ENCODE peak calls at places on chromosomes 1 and 21, in ten cellular contexts. D is GM23248; F is neural progenitor cell; H is heart left ventricle; E is ovary; K is CD8-positive, alpha-beta T cell; G is AG04450; L is fibroblast of the aortic adventitia; R is tibial artery; B is tibial nerve. Z is an unnamed sample.

GRCh38 chr1:215526147-215526845 is 40.8 kb upstream of the KCTD3 start:
- DNase-seq in D (peak), F (peak), H (no peak), E (no peak), K (no peak), G (peak), L (peak), R (no peak), B (no peak), Z (peak)

GRCh38 chr1:183227963-183228649 is 42.0 kb downstream of the LAMC2 start:
- DNase-seq in D (peak), F (peak), H (peak), E (no peak), K (no peak), G (no peak), L (peak), R (no peak), B (peak), Z (peak)

GRCh38 chr1:41479000-41479807 is 5.3 kb downstream of the EDN2 start:
- DNase-seq in D (peak), F (no peak), H (peak), E (peak), K (no peak), G (no peak), L (peak), R (peak), B (no peak), Z (no peak)

GRCh38 chr1:230277201-230277771 is 148.8 kb downstream of the PGBD5 start:
- DNase-seq in D (no peak), F (peak), H (no peak), E (no peak), K (no peak), G (no peak), L (no peak), R (peak), B (no peak), Z (peak)

GRCh38 chr1:212628056-212628455 is 19.5 kb downstream of the ATF3 start:
- DNase-seq in D (no peak), F (no peak), H (no peak), E (no peak), K (no peak), G (no peak), L (no peak), R (no peak), B (no peak), Z (peak)

GRCh38 chr1:16017461-16018303 is at the start of gene HSPB7:
- DNase-seq in D (peak), F (peak), H (peak), E (peak), K (no peak), G (no peak), L (peak), R (peak), B (peak), Z (peak)

GRCh38 chr1:89757532-89757931 is 63.3 kb upstream of the LRRC8D start:
- DNase-seq in D (no peak), F (no peak), H (peak), E (no peak), K (peak), G (no peak), L (no peak), R (no peak), B (no peak), Z (no peak)

GRCh38 chr21:25733859-25734653 is 648 bp downstream of the ATP5PF start:
- DNase-seq in D (peak), F (no peak), H (no peak), E (no peak), K (peak), G (peak), L (peak), R (no peak), B (no peak), Z (peak)

GRCh38 chr1:235932090-235932510 is 65.4 kb upstream of the LYST start:
- DNase-seq in D (no peak), F (no peak), H (no peak), E (no peak), K (no peak), G (no peak), L (no peak), R (no peak), B (no peak), Z (no peak)

GRCh38 chr1:193726722-193727121 is 540.3 kb upstream of the B3GALT2 start:
- DNase-seq in D (no peak), F (no peak), H (no peak), E (no peak), K (no peak), G (no peak), L (no peak), R (no peak), B (no peak), Z (no peak)

GRCh38 chr1:70583522-70583921 is 172.5 kb downstream of the CTH start:
- DNase-seq in D (no peak), F (no peak), H (no peak), E (no peak), K (no peak), G (no peak), L (no peak), R (no peak), B (no peak), Z (no peak)

GRCh38 chr1:233569636-233570035 is 44.3 kb upstream of the KCNK1 start:
- DNase-seq in D (peak), F (no peak), H (no peak), E (no peak), K (no peak), G (no peak), L (peak), R (no peak), B (no peak), Z (no peak)

GRCh38 chr1:7389201-7389785 is 381.8 kb upstream of the VAMP3 start:
- DNase-seq in D (peak), F (no peak), H (peak), E (no peak), K (no peak), G (no peak), L (peak), R (peak), B (no peak), Z (no peak)

GRCh38 chr1:26122988-26123973 is 11.7 kb downstream of the PDIK1L start:
- DNase-seq in D (peak), F (no peak), H (no peak), E (no peak), K (no peak), G (no peak), L (peak), R (no peak), B (no peak), Z (no peak)

GRCh38 chr1:162230096-162230495 is 146.6 kb downstream of the SPATA46 start:
- DNase-seq in D (peak), F (peak), H (no peak), E (no peak), K (no peak), G (no peak), L (no peak), R (no peak), B (no peak), Z (peak)

GRCh38 chr1:49408346-49408745 is 615.4 kb downstream of the AGBL4 start:
- DNase-seq in D (no peak), F (no peak), H (no peak), E (no peak), K (no peak), G (no peak), L (no peak), R (no peak), B (no peak), Z (no peak)

GRCh38 chr1:49163041-49163440 is 386.4 kb upstream of the BEND5 start:
- DNase-seq in D (peak), F (no peak), H (no peak), E (no peak), K (no peak), G (no peak), L (no peak), R (no peak), B (no peak), Z (no peak)

GRCh38 chr1:61247881-61248752 is 165.8 kb downstream of the NFIA start:
- DNase-seq in D (no peak), F (peak), H (no peak), E (no peak), K (no peak), G (no peak), L (no peak), R (no peak), B (no peak), Z (no peak)

GRCh38 chr21:35063428-35064172 is 14.5 kb upstream of the RUNX1 start:
- DNase-seq in D (no peak), F (no peak), H (no peak), E (no peak), K (no peak), G (no peak), L (no peak), R (no peak), B (no peak), Z (no peak)

GRCh38 chr1:154729031-154729442 is 121.1 kb upstream of the ADAR start:
- DNase-seq in D (peak), F (no peak), H (no peak), E (peak), K (no peak), G (no peak), L (peak), R (no peak), B (no peak), Z (peak)

GRCh38 chr1:213327318-213327667 is 276.3 kb downstream of the RPS6KC1 start:
- DNase-seq in D (peak), F (no peak), H (peak), E (no peak), K (no peak), G (peak), L (peak), R (peak), B (peak), Z (peak)

GRCh38 chr1:182614796-182615451 is 10.7 kb upstream of the RGS16 start:
- DNase-seq in D (peak), F (peak), H (peak), E (peak), K (peak), G (peak), L (peak), R (peak), B (peak), Z (peak)

GRCh38 chr1:226370144-226370923 is 37.6 kb downstream of the PARP1 start:
- DNase-seq in D (no peak), F (no peak), H (no peak), E (no peak), K (no peak), G (no peak), L (no peak), R (peak), B (no peak), Z (no peak)

GRCh38 chr1:226372885-226373284 is 35.0 kb downstream of the PARP1 start:
- DNase-seq in D (no peak), F (no peak), H (peak), E (no peak), K (no peak), G (no peak), L (no peak), R (no peak), B (no peak), Z (no peak)

GRCh38 chr1:226369110-226369509 is 38.8 kb downstream of the PARP1 start:
- DNase-seq in D (no peak), F (no peak), H (no peak), E (no peak), K (no peak), G (no peak), L (no peak), R (no peak), B (no peak), Z (no peak)

GRCh38 chr1:226371866-226372490 is 35.9 kb downstream of the PARP1 start:
- DNase-seq in D (no peak), F (no peak), H (no peak), E (no peak), K (no peak), G (no peak), L (no peak), R (no peak), B (no peak), Z (no peak)

DNA sequence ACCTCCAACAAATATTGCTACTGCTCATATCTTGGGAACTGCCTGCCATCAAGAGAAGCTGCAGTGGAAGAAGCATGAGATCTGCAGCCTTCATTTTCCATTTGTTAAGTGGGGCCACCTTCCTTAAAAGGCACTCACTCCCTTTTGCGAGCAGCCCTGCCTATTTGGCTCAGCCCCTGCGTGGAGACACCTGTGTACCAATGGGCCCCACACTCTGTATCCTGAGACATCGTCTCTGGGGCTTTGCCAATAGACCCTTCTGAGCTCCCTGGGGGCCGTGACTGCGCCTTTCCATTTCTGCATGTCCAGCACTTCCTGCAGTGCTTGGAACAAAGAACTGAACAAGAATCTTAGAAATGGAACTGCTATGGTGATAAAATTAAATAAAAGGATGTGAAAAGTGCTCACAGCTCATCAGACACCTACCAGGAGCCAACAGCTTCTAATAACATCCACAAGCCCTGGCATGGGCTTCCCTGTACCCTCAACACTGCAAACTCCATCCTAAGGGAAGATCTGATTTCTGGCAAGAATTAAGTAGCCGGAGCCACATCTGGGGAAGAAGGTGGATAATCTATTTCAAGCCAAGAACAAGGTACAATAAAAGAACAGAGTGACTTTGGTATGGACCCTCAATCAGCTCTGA is 36.7 kb downstream of the PARP1 start:
- DNase-seq in D (no peak), F (no peak), H (no peak), E (no peak), K (no peak), G (no peak), L (no peak), R (no peak), B (no peak), Z (no peak)
- H3K4me3 ChIP-seq in D (no peak), F (no peak), H (no peak), E (no peak), K (no peak), G (no peak), L (no peak), R (no peak), B (no peak), Z (no peak)

DNA sequence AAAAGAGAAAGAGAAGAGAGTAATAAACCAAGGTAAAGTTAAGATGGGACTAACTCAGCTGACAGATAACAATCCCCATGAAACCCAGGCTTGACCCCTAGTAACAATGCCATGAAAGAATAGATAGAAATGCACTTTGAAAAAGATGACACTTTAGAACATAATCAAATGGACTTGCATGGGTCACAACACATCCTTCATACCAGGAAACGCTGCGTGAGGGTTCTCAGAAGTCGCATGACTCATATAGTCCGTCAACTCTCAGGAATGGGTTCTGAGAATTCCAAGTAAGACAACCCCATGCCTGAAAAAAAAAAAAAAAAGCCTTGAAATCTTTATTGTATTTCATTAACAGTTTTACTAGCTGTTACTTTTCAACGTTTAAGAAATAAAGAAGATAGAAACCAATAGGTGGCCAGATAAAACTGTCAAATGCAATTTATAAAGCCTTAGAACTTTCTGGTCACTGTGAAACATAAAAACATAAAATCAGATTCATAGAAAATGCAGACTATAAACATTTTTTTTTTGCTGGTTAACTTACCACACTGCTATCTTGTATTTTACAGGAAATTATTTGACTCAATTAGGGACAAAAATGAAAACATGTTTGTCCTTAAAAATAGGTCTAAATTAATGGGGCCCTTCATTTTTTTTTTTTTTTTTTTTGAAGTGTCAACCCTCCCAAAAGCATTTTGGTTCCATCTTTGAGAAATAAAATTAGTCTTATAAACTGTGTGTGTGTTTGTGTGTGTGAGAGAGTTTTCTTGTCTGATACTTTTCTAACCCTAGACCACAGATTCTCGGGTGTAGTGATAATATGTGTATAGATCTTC is 202.1 kb downstream of the NCAM2 start:
- DNase-seq in D (peak), F (no peak), H (peak), E (no peak), K (no peak), G (peak), L (peak), R (peak), B (peak), Z (peak)
- H3K4me3 ChIP-seq in D (peak), F (no peak), H (peak), E (no peak), K (no peak), G (no peak), L (peak), R (no peak), B (peak), Z (no peak)

DNA sequence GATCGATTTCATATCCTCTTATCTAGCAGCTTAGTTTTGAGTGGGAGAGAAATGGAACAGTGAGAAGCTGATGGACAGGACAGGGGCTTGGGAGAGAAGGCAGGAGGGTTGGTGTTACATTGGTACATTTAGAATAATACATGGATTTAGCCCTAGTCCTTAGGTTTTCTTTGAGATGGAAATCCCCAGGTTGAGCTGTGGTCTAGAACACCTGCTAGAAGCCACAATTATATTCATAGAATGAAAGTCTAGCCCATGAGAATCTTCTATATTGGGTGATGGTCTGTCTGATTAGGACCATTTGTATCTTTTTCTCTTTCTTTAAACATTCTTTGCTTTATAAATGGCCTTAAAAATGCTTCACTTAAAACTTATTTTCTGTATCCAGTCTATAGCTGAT is 19.9 kb downstream of the CRNN start:
- DNase-seq in D (no peak), F (no peak), H (no peak), E (no peak), K (no peak), G (no peak), L (no peak), R (no peak), B (no peak), Z (no peak)
- H3K4me3 ChIP-seq in D (no peak), F (no peak), H (no peak), E (no peak), K (no peak), G (no peak), L (no peak), R (no peak), B (no peak), Z (no peak)

DNA sequence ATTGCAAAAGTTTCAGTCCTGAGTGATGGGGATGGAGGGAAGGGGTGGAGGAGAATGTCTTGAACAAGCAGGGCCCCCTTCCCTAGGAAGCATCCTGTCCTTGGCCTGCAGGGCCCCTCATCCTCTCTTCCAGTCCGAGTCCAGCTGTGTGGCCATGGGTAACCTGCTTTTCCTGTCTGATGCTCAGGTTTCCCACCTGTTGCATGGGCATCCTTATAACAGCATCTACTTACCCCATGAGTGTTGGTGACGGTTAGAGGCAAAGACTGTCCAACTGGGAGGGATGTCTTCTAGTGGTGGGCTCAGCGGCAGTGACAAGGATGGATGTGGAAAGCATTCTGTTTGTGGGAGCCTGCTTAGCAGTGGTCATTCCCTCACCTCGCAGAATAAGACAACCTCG is 1.9 kb downstream of the UBL4B start:
- DNase-seq in D (no peak), F (no peak), H (no peak), E (no peak), K (no peak), G (no peak), L (no peak), R (no peak), B (no peak), Z (no peak)
- H3K4me3 ChIP-seq in D (no peak), F (no peak), H (no peak), E (no peak), K (no peak), G (no peak), L (no peak), R (no peak), B (no peak), Z (no peak)

GRCh38 chr1:197139169-197139568 is 7.3 kb downstream of the ASPM start:
- DNase-seq in D (no peak), F (no peak), H (no peak), E (no peak), K (no peak), G (no peak), L (no peak), R (no peak), B (no peak), Z (no peak)
- H3K4me3 ChIP-seq in D (no peak), F (no peak), H (no peak), E (no peak), K (no peak), G (no peak), L (no peak), R (no peak), B (no peak), Z (no peak)

DNA sequence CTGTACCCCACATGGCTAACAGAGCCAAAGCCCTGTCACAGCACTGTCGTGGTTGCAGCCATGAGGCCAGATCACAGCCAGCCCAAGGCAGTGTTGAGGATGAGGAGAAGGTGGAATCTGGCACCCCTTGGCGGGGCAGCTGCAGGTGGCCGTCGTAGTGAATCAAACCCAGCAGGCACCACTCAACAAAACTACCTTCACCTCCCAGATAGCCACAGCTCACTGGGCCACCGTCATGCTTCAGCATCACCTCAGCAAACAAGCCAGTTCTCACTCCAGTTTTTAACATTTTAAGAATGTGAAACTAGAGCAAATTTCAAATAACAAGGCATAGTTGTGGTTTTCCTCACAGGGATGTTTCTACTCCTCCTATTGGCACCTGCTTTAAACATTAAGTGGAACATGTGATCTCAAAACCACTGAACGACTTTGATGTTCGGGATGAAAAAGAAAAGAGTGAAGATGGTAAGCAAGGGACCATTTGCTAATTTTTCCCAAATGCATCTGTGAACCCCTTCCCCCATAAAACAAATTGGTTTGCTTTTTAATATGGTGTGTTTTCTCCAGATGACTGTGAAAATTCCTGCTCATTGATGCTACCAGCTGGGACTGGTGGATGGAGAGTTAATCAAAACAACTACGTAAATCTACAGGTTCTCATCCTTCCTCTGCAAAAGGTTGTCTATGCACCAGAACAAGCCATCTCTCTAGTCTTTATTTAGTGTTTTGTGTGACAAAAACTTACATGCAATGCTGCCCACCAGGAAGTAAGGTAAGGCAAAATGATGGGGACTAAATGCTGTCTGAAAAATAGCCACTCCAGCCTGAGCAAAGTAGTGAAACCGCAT is 45.5 kb downstream of the TOR1AIP2 start:
- DNase-seq in D (peak), F (no peak), H (no peak), E (no peak), K (no peak), G (no peak), L (peak), R (no peak), B (no peak), Z (no peak)
- H3K4me3 ChIP-seq in D (no peak), F (no peak), H (no peak), E (no peak), K (no peak), G (no peak), L (no peak), R (no peak), B (no peak), Z (no peak)

GRCh38 chr1:150256193-150256548 is 1.4 kb upstream of the CA14 start:
- DNase-seq in D (no peak), F (no peak), H (no peak), E (no peak), K (no peak), G (no peak), L (no peak), R (no peak), B (no peak), Z (peak)
- H3K4me3 ChIP-seq in D (peak), F (peak), H (peak), E (no peak), K (no peak), G (no peak), L (no peak), R (peak), B (no peak), Z (no peak)

GRCh38 chr21:45110873-45111624 is 36.7 kb downstream of the ADARB1 start:
- DNase-seq in D (no peak), F (no peak), H (no peak), E (no peak), K (no peak), G (no peak), L (no peak), R (no peak), B (no peak), Z (no peak)
- H3K4me3 ChIP-seq in D (no peak), F (no peak), H (no peak), E (no peak), K (no peak), G (no peak), L (no peak), R (no peak), B (no peak), Z (no peak)

Z was measured in mesendoderm.